ENCODE peak calls at places on chromosomes 1 and 21, in six cellular contexts. Y is lower lobe of right lung, A is SK-N-SH, Q is heart right ventricle, N is Panc1, R is tibial nerve. S is an unnamed sample.

GRCh38 chr1:165456114-165456513 is 11.2 kb upstream of the RXRG start:
- DNase-seq in Y (no peak), A (no peak), Q (no peak), N (no peak), R (no peak), S (no peak)

GRCh38 chr1:6937048-6937447 is 151.8 kb downstream of the CAMTA1 start:
- DNase-seq in Y (no peak), A (no peak), Q (no peak), N (no peak), R (no peak), S (no peak)

GRCh38 chr1:206685256-206685748 is 597 bp downstream of the MAPKAPK2 start:
- DNase-seq in Y (peak; percentile 65), A (peak; percentile 86), Q (no peak), N (no peak), R (no peak), S (no peak)

GRCh38 chr1:156282143-156282478 is 514 bp downstream of the SMG5 start:
- DNase-seq in Y (no peak), A (no peak), Q (no peak), N (no peak), R (no peak), S (no peak)

GRCh38 chr1:91846007-91846620 is 39.8 kb downstream of the TGFBR3 start:
- DNase-seq in Y (no peak), A (no peak), Q (peak; percentile 83), N (no peak), R (no peak), S (peak; percentile 55)

GRCh38 chr1:81231729-81232038 is 569.0 kb upstream of the ADGRL2 start:
- DNase-seq in Y (no peak), A (peak; percentile 36), Q (no peak), N (no peak), R (no peak), S (no peak)

GRCh38 chr1:92820551-92820950 is 11.3 kb upstream of the RPL5 start:
- DNase-seq in Y (no peak), A (no peak), Q (no peak), N (no peak), R (no peak), S (no peak)

GRCh38 chr1:117838911-117839310 is 90.5 kb downstream of the GDAP2 start:
- DNase-seq in Y (no peak), A (no peak), Q (no peak), N (no peak), R (no peak), S (no peak)

GRCh38 chr1:236524892-236525179 is 1.1 kb downstream of the LGALS8 start:
- DNase-seq in Y (no peak), A (no peak), Q (no peak), N (no peak), R (no peak), S (no peak)

GRCh38 chr1:241985787-241986186 is 13.1 kb downstream of the MAP1LC3C start:
- DNase-seq in Y (no peak), A (peak; percentile 55), Q (no peak), N (no peak), R (no peak), S (no peak)

GRCh38 chr1:213985181-213986019 is 2.4 kb upstream of the PROX1 start:
- DNase-seq in Y (no peak), A (no peak), Q (no peak), N (no peak), R (no peak), S (no peak)

GRCh38 chr1:161502181-161502580 is 3.1 kb upstream of the FCGR2A start:
- DNase-seq in Y (no peak), A (no peak), Q (no peak), N (no peak), R (no peak), S (no peak)

GRCh38 chr1:118960567-118961136 is 27.5 kb downstream of the TBX15 start:
- DNase-seq in Y (no peak), A (no peak), Q (no peak), N (no peak), R (peak; percentile 52), S (peak; percentile 89)

GRCh38 chr1:42935313-42935624 is 23.4 kb downstream of the SLC2A1 start:
- DNase-seq in Y (peak; percentile 69), A (no peak), Q (no peak), N (no peak), R (peak; percentile 18), S (peak; percentile 65)

GRCh38 chr21:44907966-44908364 is 12.7 kb downstream of the ITGB2 start:
- DNase-seq in Y (peak; percentile 84), A (no peak), Q (peak; percentile 37), N (no peak), R (no peak), S (no peak)

GRCh38 chr21:33874161-33874560 is 41.4 kb downstream of the ATP5PO start:
- DNase-seq in Y (no peak), A (no peak), Q (no peak), N (no peak), R (no peak), S (no peak)

GRCh38 chr1:160862151-160863061 is at the start of gene CD244:
- DNase-seq in Y (peak; percentile 73), A (no peak), Q (no peak), N (no peak), R (no peak), S (no peak)

DNA sequence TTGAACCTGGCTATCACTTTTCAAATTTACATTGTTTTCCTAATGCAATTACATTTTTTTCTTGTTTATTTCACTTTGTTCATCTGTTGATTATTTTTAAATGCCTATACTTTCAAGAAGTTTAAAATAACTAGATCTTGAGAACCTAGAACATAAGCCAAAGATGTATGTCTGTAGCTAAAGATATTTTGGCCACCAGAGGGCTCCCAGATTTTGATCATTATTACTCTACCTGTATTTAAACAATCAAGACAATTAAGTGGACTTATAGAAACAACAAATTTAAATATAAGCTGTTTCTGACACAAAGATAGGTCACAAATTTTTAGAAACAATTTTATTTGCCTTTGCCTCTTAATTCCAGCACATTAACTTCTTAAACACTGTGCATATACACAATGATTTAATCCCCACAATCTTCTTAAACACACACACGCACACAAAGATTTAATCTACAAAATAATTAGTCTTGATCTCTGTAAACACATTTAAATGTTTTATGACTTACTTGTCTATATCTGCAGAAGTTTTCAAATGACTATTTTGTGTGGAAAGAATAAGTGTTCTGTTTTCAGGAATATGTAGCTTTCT is 380.0 kb downstream of the DSCAM start:
- DNase-seq in Y (no peak), A (peak; percentile 17), Q (peak; percentile 7), N (peak; percentile 32), R (no peak), S (no peak)
- H3K27ac ChIP-seq in Y (no peak overlapping the region), A (no peak overlapping the region), Q (no peak overlapping the region), N (no peak overlapping the region), R (no peak overlapping the region), S (no peak overlapping the region)

GRCh38 chr1:20983297-20983889 is 193.3 kb downstream of the EIF4G3 start:
- DNase-seq in Y (no peak), A (no peak), Q (no peak), N (no peak), R (no peak), S (no peak)

GRCh38 chr1:20978413-20978812 is 191.3 kb upstream of the HP1BP3 start:
- DNase-seq in Y (no peak), A (peak; percentile 51), Q (no peak), N (no peak), R (no peak), S (no peak)

GRCh38 chr1:20980051-20980450 is 192.9 kb upstream of the HP1BP3 start:
- DNase-seq in Y (no peak), A (no peak), Q (no peak), N (no peak), R (no peak), S (no peak)

DNA sequence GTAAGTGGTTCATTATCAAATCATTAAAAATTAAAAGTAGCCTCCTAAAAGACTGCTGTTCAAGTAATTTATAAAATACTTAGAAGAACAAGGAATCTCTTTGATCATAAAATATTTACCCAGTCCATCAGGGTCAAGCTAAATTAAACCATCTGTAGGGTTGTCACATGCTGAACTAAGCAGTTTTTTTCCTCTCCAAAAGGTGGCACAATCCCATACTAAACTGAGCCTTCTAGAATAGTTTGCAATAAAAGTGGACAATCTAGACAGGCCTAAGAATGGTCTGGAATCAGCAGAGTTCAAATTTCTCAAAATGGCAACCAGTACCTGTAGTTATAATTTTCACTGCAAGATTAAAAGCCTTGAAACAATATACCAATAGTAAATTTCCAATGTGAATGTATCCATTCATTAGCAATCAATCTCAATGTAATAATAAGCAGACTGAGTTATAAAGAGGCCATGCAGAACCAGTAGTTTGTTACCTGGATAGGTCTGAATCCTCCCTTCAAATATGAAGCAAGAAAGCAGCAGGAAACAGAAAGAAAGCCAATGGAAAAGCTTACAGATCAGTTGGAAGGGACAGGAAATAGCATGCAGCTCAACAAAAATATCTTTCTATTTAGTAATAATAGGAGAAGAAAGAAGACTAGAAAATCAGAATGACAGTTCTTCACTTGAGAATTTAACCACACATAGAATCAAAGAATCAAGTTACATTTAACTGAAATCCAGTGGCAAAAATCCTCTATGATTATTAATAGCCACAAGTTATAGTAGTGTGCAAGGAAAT is 194.6 kb downstream of the EIF4G3 start:
- DNase-seq in Y (no peak), A (peak; percentile 29), Q (no peak), N (peak; percentile 18), R (no peak), S (no peak)
- H3K27ac ChIP-seq in Y (no peak overlapping the region), A (peak overlapping the region; percentile 76), Q (no peak overlapping the region), N (no peak overlapping the region), R (no peak overlapping the region), S (no peak overlapping the region)

GRCh38 chr1:167819849-167820683 is 93.9 kb downstream of the ADCY10 start:
- DNase-seq in Y (peak; percentile 76), A (peak; percentile 92), Q (peak; percentile 75), N (no peak), R (peak; percentile 28), S (peak; percentile 76)
- H3K27ac ChIP-seq in Y (peak overlapping the region; percentile 56), A (peak overlapping the region; percentile 99), Q (peak overlapping the region; percentile 67), N (peak overlapping the region; percentile 49), R (peak overlapping the region; percentile 25), S (peak overlapping the region; percentile 72)

GRCh38 chr1:27003745-27004470 is 8.7 kb downstream of the TENT5B start:
- DNase-seq in Y (no peak), A (no peak), Q (no peak), N (no peak), R (no peak), S (no peak)

GRCh38 chr1:27005166-27005530 is 7.5 kb downstream of the TENT5B start:
- DNase-seq in Y (no peak), A (no peak), Q (no peak), N (no peak), R (no peak), S (no peak)

GRCh38 chr1:27005648-27006496 is 6.8 kb downstream of the TENT5B start:
- DNase-seq in Y (peak; percentile 81), A (no peak), Q (no peak), N (no peak), R (no peak), S (no peak)

GRCh38 chr1:27006683-27007082 is 6.0 kb downstream of the TENT5B start:
- DNase-seq in Y (peak; percentile 68), A (no peak), Q (no peak), N (no peak), R (no peak), S (no peak)

DNA sequence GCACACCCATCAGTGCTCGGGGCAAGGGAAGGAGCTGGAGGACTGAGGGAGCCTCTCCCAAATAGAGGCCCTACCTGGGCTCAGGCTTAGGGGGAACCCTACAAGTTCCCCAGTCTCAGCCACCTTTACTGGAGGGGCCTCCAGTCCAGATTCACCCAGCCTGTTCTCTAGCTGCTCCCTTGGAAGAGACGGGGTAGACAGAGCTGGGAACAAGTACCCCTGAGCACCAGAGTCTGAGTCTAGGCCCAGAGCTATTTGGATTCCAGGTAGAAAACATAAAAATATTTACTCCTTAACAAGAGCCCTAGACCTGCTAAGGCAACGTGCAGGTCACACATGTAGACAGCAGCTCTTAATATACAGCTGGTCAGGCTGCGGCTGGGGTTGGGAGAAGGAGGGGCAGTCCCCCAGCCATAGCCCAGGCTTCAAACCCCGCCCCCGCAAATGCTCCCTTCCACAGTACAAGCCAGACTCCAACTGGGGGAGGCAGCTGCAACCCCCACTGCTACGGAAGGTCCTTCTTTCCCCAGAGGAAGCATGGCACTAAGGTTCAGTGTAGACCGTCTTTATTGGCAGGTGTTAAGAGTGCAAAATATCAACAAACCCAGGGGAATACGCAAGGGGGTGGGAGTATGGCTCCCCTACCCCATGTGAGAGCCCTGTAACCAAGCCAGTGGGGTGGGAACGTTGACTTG is 8.0 kb downstream of the TENT5B start:
- DNase-seq in Y (peak; percentile 61), A (peak; percentile 57), Q (no peak), N (no peak), R (no peak), S (no peak)
- H3K27ac ChIP-seq in Y (peak overlapping the region; percentile 67), A (no peak overlapping the region), Q (peak overlapping the region; percentile 31), N (peak overlapping the region; percentile 62), R (no peak overlapping the region), S (peak overlapping the region; percentile 67)